ENCODE peak calls at places on chromosomes 5 and 9, in seven cellular contexts. One of them, this sample, is unnamed.

GRCh38 chr9:30299126-30299780 is 2085.2 kb upstream of the ACO1 start:
- DNase-seq in stimulated activated CD4-positive, alpha-beta T cell treated with anti-CD3 and anti-CD28 coated beads, Interleukin-4, amount 100 ng/mL, for 4 hours: no peak
- DNase-seq in activated naive CD4-positive, alpha-beta T cell treated with anti-CD3 and anti-CD28 coated beads, Interleukin-2, amount 10 ng/mL, durations not matched to agents 7 days and 5 days: no peak
- DNase-seq in stimulated activated CD8-positive, alpha-beta memory T cell treated with anti-CD3 and anti-CD28 coated beads, Interleukin-12 subunit alpha, Interleukin-12 subunit beta, amount 100 ng/mL, for 1 hour: no peak
- DNase-seq in NCI-H82: no peak
- DNase-seq in T-helper 9 cell: no peak
- DNase-seq in cerebellum: no peak
- DNase-seq in this sample: no peak

GRCh38 chr5:151598984-151599383 is 7.9 kb upstream of the FAT2 start:
- DNase-seq in stimulated activated CD4-positive, alpha-beta T cell treated with anti-CD3 and anti-CD28 coated beads, Interleukin-4, amount 100 ng/mL, for 4 hours: no peak
- DNase-seq in activated naive CD4-positive, alpha-beta T cell treated with anti-CD3 and anti-CD28 coated beads, Interleukin-2, amount 10 ng/mL, durations not matched to agents 7 days and 5 days: no peak
- DNase-seq in stimulated activated CD8-positive, alpha-beta memory T cell treated with anti-CD3 and anti-CD28 coated beads, Interleukin-12 subunit alpha, Interleukin-12 subunit beta, amount 100 ng/mL, for 1 hour: no peak
- DNase-seq in NCI-H82: peak
- DNase-seq in T-helper 9 cell: no peak
- DNase-seq in cerebellum: no peak
- DNase-seq in this sample: no peak

GRCh38 chr9:94767331-94768099 is 41.0 kb downstream of the AOPEP start:
- DNase-seq in stimulated activated CD4-positive, alpha-beta T cell treated with anti-CD3 and anti-CD28 coated beads, Interleukin-4, amount 100 ng/mL, for 4 hours: no peak
- DNase-seq in activated naive CD4-positive, alpha-beta T cell treated with anti-CD3 and anti-CD28 coated beads, Interleukin-2, amount 10 ng/mL, durations not matched to agents 7 days and 5 days: no peak
- DNase-seq in stimulated activated CD8-positive, alpha-beta memory T cell treated with anti-CD3 and anti-CD28 coated beads, Interleukin-12 subunit alpha, Interleukin-12 subunit beta, amount 100 ng/mL, for 1 hour: no peak
- DNase-seq in NCI-H82: no peak
- DNase-seq in T-helper 9 cell: no peak
- DNase-seq in cerebellum: no peak
- DNase-seq in this sample: no peak

GRCh38 chr9:105251733-105252404 is 7.4 kb downstream of the SLC44A1 start:
- DNase-seq in stimulated activated CD4-positive, alpha-beta T cell treated with anti-CD3 and anti-CD28 coated beads, Interleukin-4, amount 100 ng/mL, for 4 hours: no peak
- DNase-seq in activated naive CD4-positive, alpha-beta T cell treated with anti-CD3 and anti-CD28 coated beads, Interleukin-2, amount 10 ng/mL, durations not matched to agents 7 days and 5 days: no peak
- DNase-seq in stimulated activated CD8-positive, alpha-beta memory T cell treated with anti-CD3 and anti-CD28 coated beads, Interleukin-12 subunit alpha, Interleukin-12 subunit beta, amount 100 ng/mL, for 1 hour: no peak
- DNase-seq in NCI-H82: no peak
- DNase-seq in T-helper 9 cell: no peak
- DNase-seq in cerebellum: no peak
- DNase-seq in this sample: no peak

GRCh38 chr9:20811872-20812271 is 127.8 kb downstream of the FOCAD start:
- DNase-seq in stimulated activated CD4-positive, alpha-beta T cell treated with anti-CD3 and anti-CD28 coated beads, Interleukin-4, amount 100 ng/mL, for 4 hours: no peak
- DNase-seq in activated naive CD4-positive, alpha-beta T cell treated with anti-CD3 and anti-CD28 coated beads, Interleukin-2, amount 10 ng/mL, durations not matched to agents 7 days and 5 days: no peak
- DNase-seq in stimulated activated CD8-positive, alpha-beta memory T cell treated with anti-CD3 and anti-CD28 coated beads, Interleukin-12 subunit alpha, Interleukin-12 subunit beta, amount 100 ng/mL, for 1 hour: no peak
- DNase-seq in NCI-H82: no peak
- DNase-seq in T-helper 9 cell: no peak
- DNase-seq in cerebellum: no peak
- DNase-seq in this sample: no peak

GRCh38 chr9:129509508-129509907 is 111.4 kb downstream of the C9orf50 start:
- DNase-seq in stimulated activated CD4-positive, alpha-beta T cell treated with anti-CD3 and anti-CD28 coated beads, Interleukin-4, amount 100 ng/mL, for 4 hours: no peak
- DNase-seq in activated naive CD4-positive, alpha-beta T cell treated with anti-CD3 and anti-CD28 coated beads, Interleukin-2, amount 10 ng/mL, durations not matched to agents 7 days and 5 days: no peak
- DNase-seq in stimulated activated CD8-positive, alpha-beta memory T cell treated with anti-CD3 and anti-CD28 coated beads, Interleukin-12 subunit alpha, Interleukin-12 subunit beta, amount 100 ng/mL, for 1 hour: no peak
- DNase-seq in NCI-H82: no peak
- DNase-seq in T-helper 9 cell: no peak
- DNase-seq in cerebellum: no peak
- DNase-seq in this sample: peak

GRCh38 chr9:119368681-119369581 is at the start of gene BRINP1:
- DNase-seq in stimulated activated CD4-positive, alpha-beta T cell treated with anti-CD3 and anti-CD28 coated beads, Interleukin-4, amount 100 ng/mL, for 4 hours: no peak
- DNase-seq in activated naive CD4-positive, alpha-beta T cell treated with anti-CD3 and anti-CD28 coated beads, Interleukin-2, amount 10 ng/mL, durations not matched to agents 7 days and 5 days: no peak
- DNase-seq in stimulated activated CD8-positive, alpha-beta memory T cell treated with anti-CD3 and anti-CD28 coated beads, Interleukin-12 subunit alpha, Interleukin-12 subunit beta, amount 100 ng/mL, for 1 hour: no peak
- DNase-seq in NCI-H82: peak
- DNase-seq in T-helper 9 cell: no peak
- DNase-seq in cerebellum: peak
- DNase-seq in this sample: peak

GRCh38 chr9:118128313-118128712 is 424.1 kb downstream of the TLR4 start:
- DNase-seq in stimulated activated CD4-positive, alpha-beta T cell treated with anti-CD3 and anti-CD28 coated beads, Interleukin-4, amount 100 ng/mL, for 4 hours: no peak
- DNase-seq in activated naive CD4-positive, alpha-beta T cell treated with anti-CD3 and anti-CD28 coated beads, Interleukin-2, amount 10 ng/mL, durations not matched to agents 7 days and 5 days: no peak
- DNase-seq in stimulated activated CD8-positive, alpha-beta memory T cell treated with anti-CD3 and anti-CD28 coated beads, Interleukin-12 subunit alpha, Interleukin-12 subunit beta, amount 100 ng/mL, for 1 hour: no peak
- DNase-seq in NCI-H82: no peak
- DNase-seq in T-helper 9 cell: no peak
- DNase-seq in cerebellum: no peak
- DNase-seq in this sample: no peak

GRCh38 chr5:132156413-132156812 is 71.2 kb downstream of the P4HA2 start:
- DNase-seq in stimulated activated CD4-positive, alpha-beta T cell treated with anti-CD3 and anti-CD28 coated beads, Interleukin-4, amount 100 ng/mL, for 4 hours: no peak
- DNase-seq in activated naive CD4-positive, alpha-beta T cell treated with anti-CD3 and anti-CD28 coated beads, Interleukin-2, amount 10 ng/mL, durations not matched to agents 7 days and 5 days: no peak
- DNase-seq in stimulated activated CD8-positive, alpha-beta memory T cell treated with anti-CD3 and anti-CD28 coated beads, Interleukin-12 subunit alpha, Interleukin-12 subunit beta, amount 100 ng/mL, for 1 hour: no peak
- DNase-seq in NCI-H82: no peak
- DNase-seq in T-helper 9 cell: no peak
- DNase-seq in cerebellum: no peak
- DNase-seq in this sample: no peak

GRCh38 chr5:154923441-154924430 is 14.3 kb downstream of the GEMIN5 start:
- DNase-seq in stimulated activated CD4-positive, alpha-beta T cell treated with anti-CD3 and anti-CD28 coated beads, Interleukin-4, amount 100 ng/mL, for 4 hours: no peak
- DNase-seq in activated naive CD4-positive, alpha-beta T cell treated with anti-CD3 and anti-CD28 coated beads, Interleukin-2, amount 10 ng/mL, durations not matched to agents 7 days and 5 days: no peak
- DNase-seq in stimulated activated CD8-positive, alpha-beta memory T cell treated with anti-CD3 and anti-CD28 coated beads, Interleukin-12 subunit alpha, Interleukin-12 subunit beta, amount 100 ng/mL, for 1 hour: no peak
- DNase-seq in NCI-H82: no peak
- DNase-seq in T-helper 9 cell: no peak
- DNase-seq in cerebellum: no peak
- DNase-seq in this sample: no peak

GRCh38 chr9:89562186-89562814 is 42.5 kb upstream of the GADD45G start:
- DNase-seq in stimulated activated CD4-positive, alpha-beta T cell treated with anti-CD3 and anti-CD28 coated beads, Interleukin-4, amount 100 ng/mL, for 4 hours: no peak
- DNase-seq in activated naive CD4-positive, alpha-beta T cell treated with anti-CD3 and anti-CD28 coated beads, Interleukin-2, amount 10 ng/mL, durations not matched to agents 7 days and 5 days: no peak
- DNase-seq in stimulated activated CD8-positive, alpha-beta memory T cell treated with anti-CD3 and anti-CD28 coated beads, Interleukin-12 subunit alpha, Interleukin-12 subunit beta, amount 100 ng/mL, for 1 hour: no peak
- DNase-seq in NCI-H82: no peak
- DNase-seq in T-helper 9 cell: no peak
- DNase-seq in cerebellum: no peak
- DNase-seq in this sample: no peak

This sample was measured in osteoblast.